ENCODE peak calls at places on chromosomes 11 and 22, in four cellular contexts. One of them, this sample, is unnamed.

GRCh38 chr11:103619480-103619879 is 417.0 kb upstream of the DDI1 start:
- DNase-seq in mesendoderm: no peak
- DNase-seq in H9: no peak
- DNase-seq in H1: no peak
- DNase-seq in this sample: no peak

GRCh38 chr11:124096364-124096763 is 18.9 kb upstream of the VWA5A start:
- DNase-seq in mesendoderm: no peak
- DNase-seq in H9: no peak
- DNase-seq in H1: no peak
- DNase-seq in this sample: no peak

GRCh38 chr11:66228521-66228920 is 39.9 kb upstream of the RAB1B start:
- DNase-seq in mesendoderm: peak; percentile 72
- DNase-seq in H9: peak; percentile 43
- DNase-seq in H1: no peak
- DNase-seq in this sample: no peak

GRCh38 chr11:47524200-47524874 is 28.6 kb downstream of the CELF1 start:
- DNase-seq in mesendoderm: no peak
- DNase-seq in H9: peak; percentile 24
- DNase-seq in H1: no peak
- DNase-seq in this sample: no peak

GRCh38 chr22:25919452-25919851 is 177.5 kb downstream of the MYO18B start:
- DNase-seq in mesendoderm: no peak
- DNase-seq in H9: no peak
- DNase-seq in H1: no peak
- DNase-seq in this sample: no peak

GRCh38 chr22:23984430-23984829 is 4.5 kb downstream of the GSTT2 start:
- DNase-seq in mesendoderm: peak; percentile 63
- DNase-seq in H9: no peak
- DNase-seq in H1: peak; percentile 68
- DNase-seq in this sample: peak; percentile 38

GRCh38 chr22:20761536-20761935 is 12.4 kb upstream of the SERPIND1 start:
- DNase-seq in mesendoderm: no peak
- DNase-seq in H9: no peak
- DNase-seq in H1: no peak
- DNase-seq in this sample: peak; percentile 55

GRCh38 chr11:112644410-112645131 is 316.6 kb upstream of the NCAM1 start:
- DNase-seq in mesendoderm: no peak
- DNase-seq in H9: no peak
- DNase-seq in H1: no peak
- DNase-seq in this sample: no peak

GRCh38 chr11:12680246-12680939 is 6.2 kb downstream of the TEAD1 start:
- DNase-seq in mesendoderm: peak; percentile 98
- DNase-seq in H9: peak; percentile 96
- DNase-seq in H1: peak; percentile 88
- DNase-seq in this sample: peak; percentile 91

GRCh38 chr11:123544631-123545375 is 109.6 kb downstream of the SCN3B start:
- DNase-seq in mesendoderm: no peak
- DNase-seq in H9: no peak
- DNase-seq in H1: no peak
- DNase-seq in this sample: no peak

GRCh38 chr11:117670443-117670842 is 126.6 kb downstream of the DSCAML1 start:
- DNase-seq in mesendoderm: no peak
- DNase-seq in H9: no peak
- DNase-seq in H1: no peak
- DNase-seq in this sample: no peak

GRCh38 chr11:128621491-128622136 is 34.3 kb upstream of the ETS1 start:
- DNase-seq in mesendoderm: peak; percentile 61
- DNase-seq in H9: no peak
- DNase-seq in H1: no peak
- DNase-seq in this sample: peak; percentile 98

GRCh38 chr22:44996648-44997047 is 13.2 kb downstream of the PHF21B start:
- DNase-seq in mesendoderm: no peak
- DNase-seq in H9: no peak
- DNase-seq in H1: no peak
- DNase-seq in this sample: no peak

GRCh38 chr11:123135863-123136446 is 59.1 kb downstream of the CLMP start:
- DNase-seq in mesendoderm: no peak
- DNase-seq in H9: no peak
- DNase-seq in H1: no peak
- DNase-seq in this sample: no peak

GRCh38 chr11:125228425-125228824 is 63.9 kb downstream of the PKNOX2 start:
- DNase-seq in mesendoderm: peak; percentile 61
- DNase-seq in H9: no peak
- DNase-seq in H1: no peak
- DNase-seq in this sample: no peak

GRCh38 chr11:16309226-16309625 is 47.1 kb downstream of the SOX6 start:
- DNase-seq in mesendoderm: no peak
- DNase-seq in H9: no peak
- DNase-seq in H1: no peak
- DNase-seq in this sample: no peak

GRCh38 chr11:101127699-101128570 is 1.7 kb downstream of the PGR start:
- DNase-seq in mesendoderm: peak; percentile 46
- DNase-seq in H9: peak; percentile 64
- DNase-seq in H1: peak; percentile 77
- DNase-seq in this sample: no peak

GRCh38 chr11:93196816-93197382 is 892 bp downstream of the SLC36A4 start:
- DNase-seq in mesendoderm: no peak
- DNase-seq in H9: no peak
- DNase-seq in H1: no peak
- DNase-seq in this sample: peak; percentile 22

GRCh38 chr11:93199616-93200015 is 1.8 kb upstream of the SLC36A4 start:
- DNase-seq in mesendoderm: no peak
- DNase-seq in H9: no peak
- DNase-seq in H1: no peak
- DNase-seq in this sample: no peak

GRCh38 chr11:93194673-93195291 is 3.0 kb downstream of the SLC36A4 start:
- DNase-seq in mesendoderm: no peak
- DNase-seq in H9: no peak
- DNase-seq in H1: no peak
- DNase-seq in this sample: no peak

GRCh38 chr11:93198221-93198650 is 445 bp upstream of the SLC36A4 start:
- DNase-seq in mesendoderm: no peak
- DNase-seq in H9: no peak
- DNase-seq in H1: no peak
- DNase-seq in this sample: peak; percentile 44

DNA sequence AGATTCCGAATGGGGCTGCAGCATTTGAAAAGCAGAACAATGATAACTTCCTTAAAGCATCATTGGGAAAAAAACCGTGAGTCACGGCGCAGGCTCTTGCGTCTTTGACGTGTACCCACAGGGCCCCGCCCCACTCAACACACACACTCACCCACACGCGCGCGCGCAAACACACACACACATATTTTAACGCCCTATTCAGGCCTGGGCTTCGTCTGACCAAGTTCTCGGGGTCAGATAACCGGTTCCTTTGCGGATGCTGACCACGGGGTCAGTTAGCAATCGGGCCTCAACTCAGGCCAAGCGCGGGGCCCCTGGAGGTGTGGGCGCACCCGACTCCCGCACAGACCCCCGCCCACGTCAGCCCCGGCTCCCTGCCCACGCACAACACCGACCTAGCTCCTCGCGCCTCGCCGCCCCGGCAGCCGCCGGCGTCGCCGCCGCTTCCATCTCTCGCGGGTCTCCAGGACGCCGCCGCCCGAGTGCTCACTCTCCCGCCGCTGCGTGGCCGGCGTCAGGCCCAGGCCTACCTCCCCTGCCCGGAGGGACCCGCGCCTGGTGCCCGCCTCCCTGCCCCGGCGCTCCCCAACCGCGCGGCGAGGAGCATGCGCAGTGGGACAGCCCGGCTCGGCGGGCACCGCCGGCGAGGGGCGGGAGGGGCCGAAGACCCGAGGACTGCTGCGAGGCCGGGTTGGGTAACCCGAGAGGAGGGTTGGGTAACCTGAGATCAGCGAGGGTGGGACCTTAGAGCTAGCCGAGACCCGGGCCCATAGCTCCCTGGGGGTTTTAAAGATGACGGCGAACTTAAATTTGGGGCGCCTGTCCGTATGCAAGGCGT is at the start of gene SLC36A4:
- DNase-seq in mesendoderm: peak; percentile 96
- DNase-seq in H9: peak; percentile 96
- DNase-seq in H1: peak; percentile 95
- DNase-seq in this sample: peak; percentile 97
- H3K18ac ChIP-seq in mesendoderm: peak within 1 kb of the TSS; percentile 98
- H3K18ac ChIP-seq in H9: peak within 1 kb of the TSS; percentile 84
- H3K18ac ChIP-seq in H1: peak within 1 kb of the TSS; percentile 94
- H3K18ac ChIP-seq in this sample: peak within 1 kb of the TSS; percentile 89

DNA sequence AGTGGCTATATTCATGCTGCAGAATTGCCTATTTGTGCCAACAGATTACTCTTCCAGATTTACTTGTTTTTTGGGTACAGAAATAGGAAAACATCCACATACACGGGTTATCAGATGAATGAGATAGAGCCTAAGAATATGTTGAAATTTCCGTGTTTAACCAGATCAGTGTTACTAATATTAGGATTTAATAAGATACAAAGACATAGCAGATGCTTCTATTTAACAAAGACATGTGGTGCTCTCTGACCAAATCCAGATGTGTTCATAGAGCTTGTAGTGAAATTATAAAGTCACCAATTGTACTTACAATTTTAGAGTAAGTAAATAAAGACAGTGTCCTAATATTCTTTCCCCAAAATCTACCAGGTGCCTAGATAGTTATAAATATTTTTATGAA is 208.0 kb downstream of the CASP12 start:
- DNase-seq in mesendoderm: no peak
- DNase-seq in H9: no peak
- DNase-seq in H1: no peak
- DNase-seq in this sample: no peak
- H4K5ac ChIP-seq in mesendoderm: no peak overlapping the region
- H4K5ac ChIP-seq in H9: no peak overlapping the region
- H4K5ac ChIP-seq in H1: no peak overlapping the region
- H4K5ac ChIP-seq in this sample: no peak overlapping the region

DNA sequence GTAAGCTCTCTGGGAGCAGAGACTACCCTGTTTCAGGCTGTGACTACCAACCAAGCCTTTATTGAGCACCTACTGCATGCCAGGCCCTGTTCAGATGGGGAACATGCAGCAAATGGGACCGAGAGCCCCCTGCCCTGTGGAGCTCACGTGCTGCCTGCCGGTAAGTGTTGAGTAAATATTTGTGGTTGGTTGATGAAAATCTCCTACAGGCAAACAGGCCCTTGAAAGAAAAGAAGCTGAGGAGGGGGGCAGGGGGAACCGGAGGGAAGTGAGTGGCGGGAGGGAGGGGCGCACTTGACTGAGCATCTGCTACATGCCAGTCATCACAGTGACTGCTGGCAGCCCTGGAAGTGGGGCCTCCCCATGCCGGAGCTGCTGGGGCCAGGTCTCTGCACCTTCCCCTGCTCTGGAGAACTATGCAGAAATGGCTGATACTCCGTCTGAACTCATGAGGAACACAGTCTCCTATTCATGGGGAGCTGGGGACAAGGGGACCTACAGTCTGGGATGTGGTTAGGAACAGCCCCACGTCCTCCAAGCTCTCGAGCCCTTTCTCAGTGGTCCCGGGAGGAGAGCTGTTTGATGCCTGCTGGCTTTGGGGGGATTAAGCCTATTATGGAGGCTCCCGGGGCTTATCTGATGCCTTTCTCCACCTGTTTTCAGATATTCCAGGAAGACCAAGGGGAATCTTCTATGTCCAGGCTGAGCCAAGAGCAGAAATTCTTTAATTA is 34.1 kb downstream of the MACROD1 start:
- DNase-seq in mesendoderm: peak; percentile 21
- DNase-seq in H9: no peak
- DNase-seq in H1: no peak
- DNase-seq in this sample: no peak
- H3K18ac ChIP-seq in mesendoderm: no peak overlapping the region
- H3K18ac ChIP-seq in H9: no peak overlapping the region
- H3K18ac ChIP-seq in H1: no peak overlapping the region
- H3K18ac ChIP-seq in this sample: no peak overlapping the region

DNA sequence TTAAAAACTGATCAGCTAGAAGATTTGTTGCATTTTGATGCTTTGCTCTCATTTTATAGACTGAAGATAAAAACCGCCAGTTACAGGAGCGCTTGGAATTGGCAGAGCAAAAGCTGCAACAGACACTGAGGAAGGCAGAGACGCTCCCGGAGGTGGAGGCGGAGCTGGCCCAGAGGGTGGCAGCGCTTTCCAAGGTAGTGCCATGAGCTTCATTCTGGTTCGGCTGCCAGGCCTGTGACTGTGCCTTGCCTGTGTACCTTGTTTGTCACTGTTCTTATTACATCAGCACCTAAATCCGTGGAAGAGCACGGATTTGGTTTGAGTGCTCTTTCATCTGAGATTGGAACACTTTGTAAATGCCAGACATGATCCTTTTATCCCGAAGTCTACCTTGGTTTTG is 61.4 kb downstream of the PPFIA1 start:
- DNase-seq in mesendoderm: no peak
- DNase-seq in H9: no peak
- DNase-seq in H1: no peak
- DNase-seq in this sample: no peak
- H4K5ac ChIP-seq in mesendoderm: no peak overlapping the region
- H4K5ac ChIP-seq in H9: no peak overlapping the region
- H4K5ac ChIP-seq in H1: no peak overlapping the region
- H4K5ac ChIP-seq in this sample: no peak overlapping the region

GRCh38 chr11:8242480-8243280 is 21.0 kb downstream of the LMO1 start:
- DNase-seq in mesendoderm: peak; percentile 32
- DNase-seq in H9: peak; percentile 65
- DNase-seq in H1: no peak
- DNase-seq in this sample: no peak

GRCh38 chr11:8242113-8242475 is 21.6 kb downstream of the LMO1 start:
- DNase-seq in mesendoderm: peak; percentile 87
- DNase-seq in H9: peak; percentile 56
- DNase-seq in H1: no peak
- DNase-seq in this sample: no peak

GRCh38 chr11:8239536-8240228 is 24.0 kb downstream of the LMO1 start:
- DNase-seq in mesendoderm: no peak
- DNase-seq in H9: no peak
- DNase-seq in H1: no peak
- DNase-seq in this sample: no peak

GRCh38 chr11:8241373-8242112 is 22.1 kb downstream of the LMO1 start:
- DNase-seq in mesendoderm: no peak
- DNase-seq in H9: no peak
- DNase-seq in H1: no peak
- DNase-seq in this sample: no peak

DNA sequence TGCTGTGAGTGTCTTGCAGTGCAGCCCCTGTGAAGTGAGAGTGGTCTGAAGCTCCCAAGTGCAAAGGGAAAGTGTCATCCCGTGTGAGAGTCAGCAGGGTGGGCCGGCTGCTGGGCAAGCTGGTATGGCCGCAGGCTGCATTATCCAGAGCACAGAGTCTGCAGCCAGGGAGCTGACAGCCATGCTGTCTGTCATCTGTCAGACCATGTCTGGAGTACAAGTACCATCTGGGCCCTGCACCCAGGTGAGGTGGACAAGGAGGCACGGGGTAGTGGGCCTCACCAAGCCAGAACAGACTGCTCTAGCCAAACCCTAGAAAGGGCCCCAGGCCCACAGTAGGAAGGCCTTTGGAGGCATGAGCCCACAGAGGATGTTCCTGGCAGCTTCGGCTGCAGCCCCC is 20.2 kb downstream of the LMO1 start:
- DNase-seq in mesendoderm: no peak
- DNase-seq in H9: no peak
- DNase-seq in H1: no peak
- DNase-seq in this sample: no peak
- H3K18ac ChIP-seq in mesendoderm: no peak overlapping the region
- H3K18ac ChIP-seq in H9: no peak overlapping the region
- H3K18ac ChIP-seq in H1: no peak overlapping the region
- H3K18ac ChIP-seq in this sample: no peak overlapping the region

GRCh38 chr11:1949302-1949701 is 2.2 kb downstream of the MRPL23 start:
- DNase-seq in mesendoderm: no peak
- DNase-seq in H9: no peak
- DNase-seq in H1: no peak
- DNase-seq in this sample: no peak
- H4K5ac ChIP-seq in mesendoderm: no peak overlapping the region
- H4K5ac ChIP-seq in H9: no peak overlapping the region
- H4K5ac ChIP-seq in H1: no peak overlapping the region
- H4K5ac ChIP-seq in this sample: no peak overlapping the region

This sample was measured in IMR-90.